ENCODE peak calls at places on chromosomes 1 and 21, in seven cellular contexts. E is pancreas, A is lower lobe of right lung, M is left lung, K is GM23248, I is left ventricle myocardium inferior, R is PC-3. U is an unnamed sample. For H3K4me1 and H3K9me3, the result is how much of the 10 kb centered on the place peaks cover.

GRCh38 chr1:115669886-115670285 is 28.1 kb downstream of the VANGL1 start:
- DNase-seq in M (no peak), I (no peak), R (no peak), A (no peak), K (peak), E (no peak), U (no peak)

GRCh38 chr21:37916795-37917142 is 512 bp upstream of the KCNJ6 start:
- DNase-seq in A (no peak), E (no peak), K (peak), M (no peak), I (no peak), R (no peak), U (peak)

GRCh38 chr1:114428083-114428754 is 82.8 kb downstream of the TRIM33 start:
- DNase-seq in R (peak), A (no peak), I (no peak), E (no peak), M (no peak), K (peak), U (no peak)

GRCh38 chr1:47696911-47697441 is 259.1 kb downstream of the FOXD2 start:
- DNase-seq in R (peak), M (peak), K (no peak), A (no peak), I (no peak), E (no peak), U (no peak)

GRCh38 chr21:28152729-28153128 is 839.9 kb downstream of the LTN1 start:
- DNase-seq in K (no peak), E (no peak), A (no peak), M (no peak), I (no peak), R (no peak), U (no peak)

GRCh38 chr1:36481771-36482723 is 666 bp downstream of the CSF3R start:
- DNase-seq in I (no peak), K (no peak), M (no peak), E (no peak), A (no peak), R (no peak), U (peak)

GRCh38 chr1:27033059-27033746 is 20.6 kb upstream of the TENT5B start:
- DNase-seq in K (no peak), M (peak), E (no peak), I (no peak), R (no peak), A (peak), U (no peak)

GRCh38 chr1:151898519-151898991 is 10.8 kb downstream of the THEM4 start:
- DNase-seq in E (no peak), A (no peak), R (no peak), K (no peak), M (no peak), I (no peak), U (peak)

GRCh38 chr21:36705679-36706481 is 7.0 kb downstream of the SIM2 start:
- DNase-seq in K (no peak), M (no peak), E (no peak), A (no peak), I (no peak), R (no peak), U (no peak)

GRCh38 chr1:101178688-101179491 is 57.9 kb upstream of the S1PR1 start:
- DNase-seq in M (no peak), K (no peak), E (no peak), A (no peak), I (no peak), R (no peak), U (no peak)

GRCh38 chr1:99849413-99849743 is 783 bp upstream of the AGL start:
- DNase-seq in I (no peak), M (peak), K (peak), E (no peak), R (no peak), A (no peak), U (no peak)

GRCh38 chr1:221284028-221284427 is 404.8 kb downstream of the HLX start:
- DNase-seq in E (no peak), I (no peak), R (peak), A (no peak), K (peak), M (no peak), U (no peak)

GRCh38 chr1:39089811-39090519 is 63.8 kb downstream of the NDUFS5 start:
- DNase-seq in K (peak), A (no peak), I (no peak), E (no peak), M (no peak), R (peak), U (no peak)

GRCh38 chr1:102105931-102106550 is 109.3 kb upstream of the OLFM3 start:
- DNase-seq in K (no peak), R (no peak), M (no peak), A (no peak), E (no peak), I (no peak), U (no peak)

GRCh38 chr1:36161656-36162531 is 5.9 kb downstream of the MAP7D1 start:
- DNase-seq in A (peak), M (peak), I (no peak), K (peak), R (peak), E (no peak), U (no peak)

GRCh38 chr1:146036241-146036989 is 14.9 kb upstream of the HJV start:
- DNase-seq in I (no peak), R (no peak), A (no peak), K (peak), E (no peak), M (no peak), U (no peak)

GRCh38 chr1:56469640-56470371 is 109.6 kb downstream of the PLPP3 start:
- DNase-seq in I (no peak), A (no peak), K (peak), E (no peak), R (peak), M (no peak), U (no peak)

GRCh38 chr21:32719085-32719484 is 8.7 kb downstream of the SYNJ1 start:
- DNase-seq in R (no peak), E (no peak), M (no peak), I (no peak), K (no peak), A (no peak), U (no peak)

GRCh38 chr1:12230549-12231275 is 882 bp downstream of the VPS13D start:
- DNase-seq in E (peak), M (peak), R (peak), I (peak), A (peak), K (peak), U (peak)

DNA sequence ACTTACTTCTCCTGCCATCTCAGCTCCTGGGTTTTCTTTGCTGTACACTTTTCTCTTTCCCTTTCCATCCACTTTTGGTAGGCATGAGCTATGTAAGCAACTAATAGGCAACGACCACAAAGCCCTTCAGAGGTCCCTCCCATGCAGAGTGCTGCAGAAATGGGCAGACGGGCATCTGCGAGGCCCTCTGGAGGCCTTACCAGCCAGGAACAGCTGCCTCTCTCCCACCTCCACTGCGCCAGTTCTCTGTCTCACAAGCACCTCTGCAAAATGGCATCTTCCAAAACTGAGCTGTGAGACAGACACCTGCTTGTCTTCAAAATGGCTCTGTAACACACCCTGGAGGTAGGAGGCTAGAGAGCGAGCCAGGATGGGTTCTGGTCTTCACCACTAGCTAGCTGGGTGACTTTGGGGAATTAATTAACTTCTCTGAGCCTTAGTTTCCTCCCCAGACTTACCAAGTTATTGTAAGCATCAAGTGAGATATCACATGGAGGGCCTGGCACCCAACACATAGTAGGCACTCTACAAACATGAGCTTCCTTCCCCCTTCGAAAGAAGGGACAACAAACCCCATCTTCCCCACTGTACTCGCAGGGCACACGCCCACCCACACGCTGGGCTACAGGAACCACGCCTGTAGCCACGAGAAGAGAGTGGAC is 62.0 kb downstream of the BCAR3 start:
- DNase-seq in I (no peak), E (no peak), K (no peak), A (no peak), M (no peak), R (no peak), U (no peak)
- H3K4me1 ChIP-seq in I (half or more), E (under half), K (half or more), A (under half), M (under half), R (half or more), U (under half)

DNA sequence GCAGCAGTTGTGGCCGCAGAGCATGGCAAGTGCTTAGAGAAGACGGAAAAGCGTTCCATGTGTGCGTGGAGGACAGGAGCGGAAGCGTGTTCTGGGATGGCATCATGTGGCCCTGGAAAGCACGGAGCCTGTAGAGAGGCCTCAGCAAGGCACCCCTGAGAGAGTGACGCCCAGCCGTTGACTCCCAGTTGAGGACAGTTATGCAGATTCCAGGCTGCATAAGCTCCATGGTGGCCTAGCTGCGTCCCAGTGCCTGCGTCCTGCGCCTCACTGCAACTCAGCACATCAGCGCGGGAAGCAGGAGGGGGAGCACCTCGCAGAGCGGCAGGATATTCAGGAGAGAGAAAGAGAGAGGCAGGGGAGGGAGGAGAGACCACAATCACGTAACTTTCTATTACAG is 49.0 kb upstream of the TTC34 start:
- DNase-seq in K (no peak), R (no peak), E (no peak), M (no peak), A (peak), I (no peak), U (no peak)
- H3K9me3 ChIP-seq in K (under half), R (under half), E (under half), M (under half), A (under half), I (under half), U (under half)

GRCh38 chr1:6835139-6835538 is 49.9 kb downstream of the CAMTA1 start:
- DNase-seq in I (no peak), M (no peak), K (no peak), E (no peak), R (no peak), A (no peak), U (no peak)
- H3K4me1 ChIP-seq in I (under half), M (under half), K (under half), E (under half), R (under half), A (under half), U (under half)

GRCh38 chr1:83548311-83548710 is 450.6 kb downstream of the TTLL7 start:
- DNase-seq in I (no peak), M (no peak), R (no peak), A (no peak), K (no peak), E (no peak), U (no peak)
- H3K9me3 ChIP-seq in I (under half), M (under half), R (under half), A (under half), K (under half), E (under half), U (under half)

GRCh38 chr1:21333824-21334213 is 43.6 kb upstream of the ECE1 start:
- DNase-seq in K (no peak), R (no peak), E (no peak), M (no peak), A (no peak), I (no peak), U (no peak)
- H3K4me1 ChIP-seq in K (under half), R (half or more), E (half or more), M (under half), A (half or more), I (half or more), U (under half)

U was measured in right cardiac atrium.